ENCODE peak calls at places on chromosomes 11 and 22, in eight cellular contexts. T, N, R, D, G, J, I and W are unnamed samples.

GRCh38 chr11:30018443-30018842 is 1.6 kb upstream of the KCNA4 start:
- DNase-seq in T (no peak), N (no peak), R (no peak), D (no peak), G (no peak), J (no peak), I (no peak), W (no peak)

GRCh38 chr22:43985532-43985931 is 30.3 kb downstream of the SAMM50 start:
- DNase-seq in T (no peak), N (no peak), R (no peak), D (no peak), G (no peak), J (no peak), I (no peak), W (peak; percentile 45)

GRCh38 chr11:36455658-36456111 is 54.4 kb downstream of the TRAF6 start:
- DNase-seq in T (peak; percentile 97), N (peak; percentile 69), R (no peak), D (no peak), G (peak; percentile 69), J (peak; percentile 36), I (peak; percentile 87), W (peak; percentile 91)

GRCh38 chr22:18056802-18057474 is 20.9 kb upstream of the PEX26 start:
- DNase-seq in T (peak; percentile 64), N (no peak), R (no peak), D (peak; percentile 75), G (peak; percentile 37), J (no peak), I (no peak), W (no peak)

GRCh38 chr22:42026705-42027104 is 28.1 kb downstream of the WBP2NL start:
- DNase-seq in T (no peak), N (no peak), R (no peak), D (no peak), G (no peak), J (no peak), I (no peak), W (no peak)

GRCh38 chr11:102836290-102836875 is 7.0 kb downstream of the MMP3 start:
- DNase-seq in T (peak; percentile 56), N (no peak), R (no peak), D (no peak), G (no peak), J (no peak), I (no peak), W (no peak)

GRCh38 chr11:2214527-2215229 is 43.1 kb upstream of the TH start:
- DNase-seq in T (no peak), N (no peak), R (no peak), D (no peak), G (peak; percentile 60), J (no peak), I (peak; percentile 35), W (peak; percentile 78)

GRCh38 chr11:129639300-129639699 is 176.3 kb upstream of the TMEM45B start:
- DNase-seq in T (peak; percentile 99), N (no peak), R (no peak), D (no peak), G (no peak), J (no peak), I (no peak), W (no peak)

GRCh38 chr11:64566042-64566914 is 24.7 kb upstream of the SLC22A12 start:
- DNase-seq in T (peak; percentile 70), N (no peak), R (no peak), D (no peak), G (peak; percentile 64), J (peak; percentile 41), I (peak; percentile 87), W (peak; percentile 39)

GRCh38 chr11:17021550-17021949 is 7.3 kb upstream of the PLEKHA7 start:
- DNase-seq in T (no peak), N (no peak), R (no peak), D (no peak), G (no peak), J (no peak), I (no peak), W (no peak)

GRCh38 chr11:19988598-19988997 is 171.7 kb downstream of the DBX1 start:
- DNase-seq in T (peak; percentile 91), N (peak; percentile 31), R (no peak), D (no peak), G (no peak), J (no peak), I (peak; percentile 82), W (no peak)

GRCh38 chr11:45021001-45021400 is 70.3 kb upstream of the TP53I11 start:
- DNase-seq in T (no peak), N (no peak), R (no peak), D (no peak), G (no peak), J (no peak), I (no peak), W (no peak)

GRCh38 chr11:62536301-62536957 is 10.2 kb downstream of the AHNAK start:
- DNase-seq in T (no peak), N (no peak), R (no peak), D (no peak), G (no peak), J (no peak), I (peak; percentile 69), W (no peak)

GRCh38 chr11:124608146-124608545 is 3.1 kb upstream of the PANX3 start:
- DNase-seq in T (no peak), N (no peak), R (no peak), D (no peak), G (no peak), J (no peak), I (no peak), W (no peak)

GRCh38 chr11:66886671-66887221 is 29.9 kb downstream of the LRFN4 start:
- DNase-seq in T (no peak), N (no peak), R (no peak), D (no peak), G (no peak), J (peak; percentile 58), I (no peak), W (no peak)

DNA sequence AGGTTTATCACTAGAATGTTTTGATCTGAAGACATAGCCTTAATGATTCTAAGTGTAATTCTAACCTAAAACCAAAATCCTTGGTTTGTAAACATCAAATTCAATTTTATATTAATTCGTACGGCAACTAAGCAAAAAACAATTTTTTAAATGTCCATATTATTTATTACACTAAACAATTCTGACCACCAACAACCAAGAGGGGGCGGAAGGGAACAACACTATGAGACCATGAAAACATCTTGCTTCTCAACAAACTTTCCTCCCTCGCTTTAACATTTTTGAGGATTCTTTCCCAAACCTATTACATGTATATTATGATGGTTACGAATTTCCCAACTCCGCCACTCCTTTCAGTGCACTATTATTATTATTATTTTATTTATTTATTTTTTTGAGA is 6.5 kb upstream of the UCP2 start:
- DNase-seq in T (no peak), N (no peak), R (no peak), D (no peak), G (no peak), J (no peak), I (peak; percentile 19), W (no peak)
- TF ChIP-seq CTCF in T (peak; percentile 28), N (no peak), R (no peak), D (no peak), G (no peak), J (no peak), I (no peak), W (no peak)

GRCh38 chr11:95363710-95364109 is 132.7 kb upstream of the SESN3 start:
- DNase-seq in T (no peak), N (no peak), R (no peak), D (no peak), G (no peak), J (no peak), I (no peak), W (no peak)
- TF ChIP-seq CTCF in T (no peak), N (no peak), R (no peak), D (no peak), G (no peak), J (no peak), I (no peak), W (no peak)

DNA sequence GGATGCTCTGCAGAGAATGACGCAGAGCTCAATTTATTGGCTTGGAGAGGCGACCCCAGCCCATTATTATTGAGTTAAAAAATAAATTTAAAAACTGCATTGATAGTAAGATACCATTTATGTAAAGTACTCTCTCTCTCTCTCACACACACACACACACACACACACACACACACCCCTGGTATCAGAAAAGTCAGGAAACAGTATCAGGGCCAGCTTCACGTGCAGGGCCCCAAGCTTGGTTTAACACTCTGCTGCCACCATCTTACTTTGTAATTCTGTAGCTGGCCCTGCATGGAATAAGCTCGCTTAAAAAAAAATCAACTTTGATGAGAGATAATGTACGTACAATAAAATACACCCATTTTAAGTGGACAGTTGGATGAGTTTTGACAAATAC is 59.8 kb upstream of the CD5 start:
- DNase-seq in T (no peak), N (no peak), R (no peak), D (no peak), G (no peak), J (no peak), I (no peak), W (no peak)
- TF ChIP-seq CTCF in T (no peak), N (no peak), R (no peak), D (no peak), G (no peak), J (no peak), I (no peak), W (no peak)

DNA sequence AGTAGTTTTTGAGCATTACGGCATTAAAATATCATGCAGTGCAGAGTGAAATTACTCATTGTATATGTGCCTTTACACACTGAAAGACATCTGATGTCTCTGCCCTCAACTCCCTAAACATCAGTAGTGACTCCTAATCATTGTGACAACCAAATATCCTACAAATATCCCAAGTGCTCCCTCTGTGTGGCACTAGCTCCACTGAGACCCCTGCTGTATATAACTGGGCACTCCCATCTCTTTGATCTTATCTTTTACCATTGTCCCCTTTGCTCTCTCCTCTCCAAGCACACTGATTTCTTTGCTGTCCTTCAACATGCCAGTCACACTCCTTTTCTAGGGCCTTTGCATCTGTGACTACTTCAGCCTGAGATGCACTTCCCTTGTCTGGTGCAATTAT is 2.6 kb downstream of the SLC5A12 start:
- DNase-seq in T (no peak), N (no peak), R (no peak), D (no peak), G (no peak), J (no peak), I (no peak), W (no peak)
- TF ChIP-seq CTCF in T (no peak), N (no peak), R (no peak), D (no peak), G (no peak), J (no peak), I (no peak), W (no peak)

GRCh38 chr11:75425422-75425821 is 7.6 kb downstream of the KLHL35 start:
- DNase-seq in T (no peak), N (no peak), R (no peak), D (peak; percentile 52), G (no peak), J (no peak), I (no peak), W (no peak)
- TF ChIP-seq CTCF in T (peak; percentile 25), N (no peak), R (no peak), D (no peak), G (no peak), J (no peak), I (no peak), W (no peak)

DNA sequence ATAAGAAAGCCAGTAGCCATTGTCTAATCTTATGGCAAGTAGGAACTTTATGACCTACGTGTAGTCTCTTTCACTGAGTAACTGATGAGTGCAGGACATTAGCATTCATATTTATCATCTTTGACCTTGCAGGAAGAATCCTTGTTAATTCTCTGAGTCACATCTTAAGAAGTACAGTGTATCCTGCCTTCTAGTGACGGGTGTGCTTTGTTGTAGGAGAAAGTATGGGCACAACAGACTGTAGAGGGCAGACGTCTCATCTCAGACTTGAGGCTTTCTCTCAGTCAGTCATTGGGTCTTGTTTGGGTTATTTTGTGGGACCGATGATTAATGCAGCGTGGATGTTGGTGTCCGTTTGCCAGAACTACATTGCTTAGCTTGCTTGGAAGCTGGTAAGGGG is 6.8 kb downstream of the RNF214 start:
- DNase-seq in T (peak; percentile 78), N (no peak), R (no peak), D (no peak), G (no peak), J (no peak), I (no peak), W (no peak)
- TF ChIP-seq CTCF in T (peak; percentile 33), N (no peak), R (no peak), D (no peak), G (no peak), J (no peak), I (no peak), W (no peak)